ENCODE peak calls at places on chromosomes 13 and 19, in four cellular contexts. G is CD4-positive, alpha-beta T cell; O is HFFc6; P is fibroblast of mammary gland. L is an unnamed sample.
A peak's percentile ranks its signal among the peaks of the same experiment; 100 is the strongest.

GRCh38 chr19:10102787-10103236 is 334 bp upstream of the ANGPTL6 start:
- DNase-seq in G (no peak), O (no peak), P (no peak), L (no peak)

GRCh38 chr19:2848625-2849024 is 7.3 kb downstream of the ZNF555 start:
- DNase-seq in G (no peak), O (no peak), P (no peak), L (no peak)

GRCh38 chr13:110713981-110714797 is 689 bp downstream of the ING1 start:
- DNase-seq in G (peak; percentile 81), O (peak; percentile 57), P (peak; percentile 31), L (peak; percentile 54)

GRCh38 chr19:39514840-39515550 is at the start of gene SELENOV:
- DNase-seq in G (no peak), O (no peak), P (no peak), L (no peak)

GRCh38 chr19:799076-799881 is 2.0 kb downstream of the PTBP1 start:
- DNase-seq in G (no peak), O (peak; percentile 41), P (peak; percentile 53), L (peak; percentile 75)

GRCh38 chr13:112890316-112891131 is 78.5 kb upstream of the MCF2L start:
- DNase-seq in G (no peak), O (no peak), P (no peak), L (no peak)

GRCh38 chr19:10112037-10112751 is 701 bp downstream of the P2RY11 start:
- DNase-seq in G (no peak), O (no peak), P (no peak), L (no peak)

GRCh38 chr13:99354371-99354951 is 47.3 kb upstream of the GPR183 start:
- DNase-seq in G (no peak), O (peak; percentile 28), P (no peak), L (no peak)

GRCh38 chr19:11196406-11197287 is 698 bp downstream of the KANK2 start:
- DNase-seq in G (no peak), O (no peak), P (peak; percentile 30), L (peak; percentile 36)

GRCh38 chr19:41886761-41887710 is 4.1 kb downstream of the ARHGEF1 start:
- DNase-seq in G (peak; percentile 80), O (no peak), P (no peak), L (no peak)

GRCh38 chr19:21022996-21023395 is 2.5 kb downstream of the ZNF430 start:
- DNase-seq in G (no peak), O (peak; percentile 48), P (peak; percentile 97), L (peak; percentile 80)

GRCh38 chr13:50798923-50799322 is 44.6 kb downstream of the DLEU7 start:
- DNase-seq in G (no peak), O (no peak), P (peak; percentile 57), L (peak; percentile 52)

GRCh38 chr19:48533770-48534169 is 18.2 kb upstream of the SULT2B1 start:
- DNase-seq in G (no peak), O (no peak), P (peak; percentile 15), L (no peak)

GRCh38 chr19:54096642-54097106 is 3.9 kb downstream of the OSCAR start:
- DNase-seq in G (no peak), O (peak; percentile 56), P (peak; percentile 57), L (peak; percentile 57)

GRCh38 chr19:56405062-56405461 is 930 bp downstream of the ZNF583 start:
- DNase-seq in G (no peak), O (no peak), P (no peak), L (no peak)

GRCh38 chr13:62096652-62097051 is 681.0 kb upstream of the PCDH20 start:
- DNase-seq in G (no peak), O (no peak), P (no peak), L (no peak)

GRCh38 chr13:25890671-25891212 is 161.1 kb downstream of the SHISA2 start:
- DNase-seq in G (no peak), O (no peak), P (no peak), L (peak; percentile 17)

GRCh38 chr19:46721269-46722003 is 4.5 kb upstream of the PRKD2 start:
- DNase-seq in G (no peak), O (no peak), P (no peak), L (no peak)

GRCh38 chr19:2639999-2640398 is 62.5 kb downstream of the GNG7 start:
- DNase-seq in G (no peak), O (no peak), P (no peak), L (no peak)

GRCh38 chr19:43526884-43527859 is at the start of gene ETHE1:
- DNase-seq in G (peak; percentile 69), O (peak; percentile 64), P (peak; percentile 31), L (peak; percentile 65)

GRCh38 chr13:28794370-28794769 is 25.8 kb upstream of the MTUS2 start:
- DNase-seq in G (no peak), O (no peak), P (no peak), L (no peak)

GRCh38 chr19:18388328-18389094 is 2.6 kb downstream of the GDF15 start:
- DNase-seq in G (peak; percentile 68), O (peak; percentile 43), P (peak; percentile 42), L (peak; percentile 61)

GRCh38 chr13:114230117-114230516 is 4.6 kb upstream of the CDC16 start:
- DNase-seq in G (no peak), O (no peak), P (peak; percentile 65), L (no peak)

GRCh38 chr13:46170268-46170667 is 11.7 kb downstream of the LCP1 start:
- DNase-seq in G (no peak), O (no peak), P (no peak), L (no peak)

GRCh38 chr19:15379996-15380647 is 535 bp upstream of the AKAP8 start:
- DNase-seq in G (no peak), O (peak; percentile 24), P (peak; percentile 42), L (peak; percentile 39)

GRCh38 chr19:4241824-4242430 is 5.0 kb upstream of the YJU2 start:
- DNase-seq in G (no peak), O (no peak), P (no peak), L (no peak)

GRCh38 chr13:111203742-111204386 is 88.8 kb downstream of the ARHGEF7 start:
- DNase-seq in G (no peak), O (no peak), P (no peak), L (no peak)

GRCh38 chr19:9323557-9323918 is 441 bp upstream of the ZNF559 start:
- DNase-seq in G (no peak), O (peak; percentile 78), P (peak; percentile 82), L (peak; percentile 94)

GRCh38 chr19:55316646-55317045 is 8.5 kb downstream of the TMEM150B start:
- DNase-seq in G (no peak), O (no peak), P (no peak), L (no peak)

GRCh38 chr13:19822673-19823072 is 39.9 kb upstream of the PSPC1 start:
- DNase-seq in G (no peak), O (no peak), P (peak; percentile 13), L (no peak)

GRCh38 chr13:19817106-19817505 is 34.4 kb upstream of the PSPC1 start:
- DNase-seq in G (no peak), O (no peak), P (no peak), L (no peak)

GRCh38 chr13:19817510-19818158 is 34.9 kb upstream of the PSPC1 start:
- DNase-seq in G (no peak), O (no peak), P (no peak), L (no peak)

GRCh38 chr13:19818223-19818842 is 35.6 kb upstream of the PSPC1 start:
- DNase-seq in G (peak; percentile 15), O (no peak), P (peak; percentile 11), L (peak; percentile 43)
- TF ChIP-seq CTCF in G (peak; percentile 29), O (peak; percentile 73), P (peak; percentile 40), L (peak; percentile 50)

GRCh38 chr13:77300176-77301141 is 26.4 kb downstream of the MYCBP2 start:
- DNase-seq in G (no peak), O (peak; percentile 66), P (peak; percentile 75), L (peak; percentile 80)
- TF ChIP-seq CTCF in G (no peak), O (no peak), P (no peak), L (no peak)

GRCh38 chr13:101941095-101941777 is 460.6 kb downstream of the FGF14 start:
- DNase-seq in G (no peak), O (peak; percentile 13), P (peak; percentile 33), L (peak; percentile 22)
- TF ChIP-seq CTCF in G (no peak), O (peak; percentile 33), P (peak; percentile 41), L (peak; percentile 37)

GRCh38 chr19:30492581-30492980 is 120.4 kb downstream of the ZNF536 start:
- DNase-seq in G (no peak), O (no peak), P (no peak), L (no peak)
- TF ChIP-seq CTCF in G (no peak), O (no peak), P (no peak), L (no peak)

DNA sequence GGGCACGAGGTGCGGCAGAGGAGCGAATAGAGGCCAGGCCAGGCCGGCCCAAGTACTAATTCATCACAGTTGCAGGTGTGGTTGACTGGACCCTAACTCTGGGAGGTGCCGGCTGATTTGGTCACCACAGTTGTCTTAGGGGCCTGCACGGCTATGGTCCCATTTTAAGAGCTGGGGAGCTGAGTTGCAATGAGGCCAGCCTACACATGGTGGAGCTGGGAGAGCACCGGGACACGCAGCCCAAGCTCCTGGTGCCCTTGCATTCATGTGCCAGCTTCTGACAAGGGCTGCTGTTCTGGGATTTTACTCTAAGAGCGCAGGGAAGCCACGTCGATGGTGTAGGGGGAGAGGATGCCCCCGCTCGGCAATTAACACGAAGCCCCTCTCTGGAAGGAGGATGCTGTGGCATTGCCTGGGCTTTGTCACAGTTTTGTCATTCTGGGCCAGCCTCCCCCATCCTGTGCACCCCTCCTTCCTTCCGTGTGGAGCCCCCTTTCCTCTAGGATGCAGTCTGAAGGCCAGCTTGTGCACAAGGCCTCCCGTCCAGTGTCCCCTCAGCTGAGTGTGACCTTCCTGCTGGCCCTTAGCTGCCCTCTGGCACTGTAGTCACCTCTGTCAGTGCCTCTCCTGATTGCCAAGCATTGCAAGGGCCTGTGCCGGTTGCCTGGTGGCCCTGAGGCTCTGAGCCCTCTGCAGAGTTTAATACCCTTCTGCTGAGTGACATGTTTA is 109.4 kb upstream of the C1QTNF9B start:
- DNase-seq in G (no peak), O (no peak), P (no peak), L (no peak)
- TF ChIP-seq CTCF in G (no peak), O (no peak), P (no peak), L (no peak)